ENCODE peak calls at places on chromosome X, in six cellular contexts. D is left colon, T is NCI-H1092, K is brain microvascular endothelial cell, G is B cell, U is T-helper 2 cell. F is an unnamed sample.

GRCh38 chrX:118272237-118272636 is 73.7 kb upstream of the WDR44 start:
- DNase-seq in D (no peak), T (no peak), K (no peak), G (no peak), U (no peak), F (no peak)

GRCh38 chrX:155857561-155857960 is 23.6 kb upstream of the VAMP7 start:
- DNase-seq in D (no peak), T (no peak), K (no peak), G (no peak), U (no peak), F (no peak)

GRCh38 chrX:40131644-40132376 is 34.1 kb upstream of the BCOR start:
- DNase-seq in D (no peak), T (no peak), K (no peak), G (no peak), U (no peak), F (no peak)

GRCh38 chrX:31845003-31845402 is 773.2 kb upstream of the FTHL17 start:
- DNase-seq in D (no peak), T (no peak), K (peak), G (no peak), U (no peak), F (no peak)

GRCh38 chrX:107978707-107979307 is 3.4 kb downstream of the TEX13B start:
- DNase-seq in D (no peak), T (no peak), K (peak), G (no peak), U (no peak), F (no peak)

GRCh38 chrX:1393871-1394615 is 2.1 kb upstream of the SLC25A6 start:
- DNase-seq in D (peak), T (no peak), K (no peak), G (no peak), U (no peak), F (no peak)

GRCh38 chrX:54786972-54787371 is 11.1 kb downstream of the ITIH6 start:
- DNase-seq in D (no peak), T (no peak), K (no peak), G (no peak), U (no peak), F (no peak)

GRCh38 chrX:22742174-22742573 is 257.6 kb upstream of the DDX53 start:
- DNase-seq in D (no peak), T (no peak), K (no peak), G (no peak), U (no peak), F (no peak)

GRCh38 chrX:106891762-106892161 is 11.4 kb downstream of the RIPPLY1 start:
- DNase-seq in D (no peak), T (no peak), K (no peak), G (no peak), U (no peak), F (no peak)

GRCh38 chrX:24145340-24146186 is 4.0 kb upstream of the ZFX start:
- DNase-seq in D (no peak), T (no peak), K (peak), G (no peak), U (no peak), F (no peak)

GRCh38 chrX:106139048-106139447 is 29.1 kb upstream of the PWWP3B start:
- DNase-seq in D (no peak), T (no peak), K (no peak), G (no peak), U (no peak), F (no peak)

GRCh38 chrX:18871161-18871880 is 112.6 kb downstream of the PHKA2 start:
- DNase-seq in D (no peak), T (no peak), K (peak), G (no peak), U (no peak), F (no peak)

GRCh38 chrX:108439434-108439883 is at the start of gene COL4A5:
- DNase-seq in D (no peak), T (peak), K (peak), G (no peak), U (no peak), F (no peak)

GRCh38 chrX:139882299-139882698 is 50.6 kb downstream of the ATP11C start:
- DNase-seq in D (no peak), T (no peak), K (no peak), G (no peak), U (no peak), F (no peak)

GRCh38 chrX:15150578-15150977 is 119.3 kb downstream of the ASB9 start:
- DNase-seq in D (no peak), T (no peak), K (no peak), G (no peak), U (no peak), F (no peak)

GRCh38 chrX:6071755-6072154 is 156.9 kb downstream of the NLGN4X start:
- DNase-seq in D (no peak), T (no peak), K (no peak), G (no peak), U (no peak), F (peak)

GRCh38 chrX:9586992-9587392 is 122.1 kb downstream of the TBL1X start:
- DNase-seq in D (no peak), T (no peak), K (no peak), G (no peak), U (no peak), F (no peak)

GRCh38 chrX:113906168-113906567 is 677.7 kb upstream of the HTR2C start:
- DNase-seq in D (no peak), T (no peak), K (no peak), G (no peak), U (no peak), F (no peak)

GRCh38 chrX:153731117-153731844 is 6.6 kb downstream of the ABCD1 start:
- DNase-seq in D (no peak), T (no peak), K (no peak), G (no peak), U (no peak), F (no peak)

GRCh38 chrX:134144231-134144630 is 92.8 kb upstream of the CCDC160 start:
- DNase-seq in D (no peak), T (no peak), K (no peak), G (no peak), U (no peak), F (no peak)

F was measured in cerebellar nuclear complex.